ENCODE peak calls at places on chromosomes 1 and 21, in seven cellular contexts. D is PC-9, M is fibroblast of mammary gland, P is mammary epithelial cell, C is choroid plexus epithelial cell, Y is GM12865, W is uterus. H is an unnamed sample.

GRCh38 chr1:99565606-99566289 is 80.2 kb upstream of the PALMD start:
- DNase-seq in D (no peak), M (peak), P (peak), C (no peak), Y (no peak), W (no peak), H (no peak)

GRCh38 chr1:40901886-40902633 is 39.9 kb upstream of the CITED4 start:
- DNase-seq in D (peak), M (peak), P (peak), C (peak), Y (peak), W (peak), H (no peak)

GRCh38 chr21:43658769-43659135 is 536 bp downstream of the HSF2BP start:
- DNase-seq in D (no peak), M (no peak), P (no peak), C (no peak), Y (no peak), W (no peak), H (no peak)

GRCh38 chr1:16266411-16267118 is 29.6 kb upstream of the CPLANE2 start:
- DNase-seq in D (no peak), M (no peak), P (no peak), C (peak), Y (no peak), W (no peak), H (no peak)

GRCh38 chr1:21022279-21023040 is 154.2 kb downstream of the EIF4G3 start:
- DNase-seq in D (peak), M (peak), P (peak), C (peak), Y (peak), W (peak), H (peak)

GRCh38 chr21:46665566-46665965 is 30.1 kb downstream of the PRMT2 start:
- DNase-seq in D (no peak), M (no peak), P (no peak), C (no peak), Y (no peak), W (no peak), H (no peak)

GRCh38 chr21:25577765-25578069 is 29.6 kb downstream of the MRPL39 start:
- DNase-seq in D (no peak), M (no peak), P (no peak), C (no peak), Y (no peak), W (no peak), H (no peak)

GRCh38 chr21:42552407-42553336 is 39.0 kb downstream of the SLC37A1 start:
- DNase-seq in D (no peak), M (no peak), P (no peak), C (no peak), Y (no peak), W (no peak), H (no peak)

GRCh38 chr1:187794561-187794960 is 965.8 kb downstream of the PLA2G4A start:
- DNase-seq in D (no peak), M (no peak), P (no peak), C (peak), Y (no peak), W (no peak), H (no peak)

GRCh38 chr1:246947255-246947654 is 15.5 kb upstream of the AHCTF1 start:
- DNase-seq in D (no peak), M (peak), P (peak), C (peak), Y (no peak), W (peak), H (no peak)

GRCh38 chr21:32048353-32048752 is 175.5 kb downstream of the HUNK start:
- DNase-seq in D (no peak), M (no peak), P (no peak), C (no peak), Y (no peak), W (no peak), H (no peak)

GRCh38 chr1:246199086-246199485 is 308.0 kb downstream of the SMYD3 start:
- DNase-seq in D (no peak), M (peak), P (no peak), C (peak), Y (no peak), W (no peak), H (no peak)

GRCh38 chr1:243962541-243962940 is 88.5 kb upstream of the ZBTB18 start:
- DNase-seq in D (no peak), M (no peak), P (no peak), C (no peak), Y (no peak), W (no peak), H (no peak)

DNA sequence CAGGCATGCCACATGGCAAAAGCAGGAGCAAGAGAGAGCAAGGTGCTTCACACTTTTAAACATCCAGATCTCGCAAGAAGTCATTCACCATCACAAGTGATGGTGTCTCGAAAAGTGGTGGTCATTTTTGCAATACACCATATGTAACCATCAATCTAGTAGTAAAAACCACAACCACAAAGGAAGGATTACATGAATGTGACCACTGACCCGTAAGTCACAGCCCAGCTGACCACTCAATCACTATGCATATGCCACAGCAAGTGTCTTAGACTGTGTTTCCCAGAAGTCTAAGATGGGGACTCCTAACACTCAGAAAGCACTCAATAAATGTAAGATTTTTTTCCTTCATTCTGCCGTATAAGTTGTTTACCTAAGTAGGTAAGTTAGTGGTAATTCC is 76.9 kb downstream of the FH start:
- DNase-seq in D (no peak), M (no peak), P (no peak), C (no peak), Y (no peak), W (no peak), H (no peak)
- H3K4me3 ChIP-seq in D (no peak), M (no peak), P (no peak), C (no peak), Y (no peak), W (no peak), H (no peak)

GRCh38 chr1:184462990-184463389 is 76.2 kb downstream of the C1orf21 start:
- DNase-seq in D (no peak), M (no peak), P (no peak), C (no peak), Y (no peak), W (no peak), H (no peak)

GRCh38 chr1:184464757-184465156 is 77.9 kb downstream of the C1orf21 start:
- DNase-seq in D (no peak), M (no peak), P (no peak), C (no peak), Y (no peak), W (no peak), H (no peak)

GRCh38 chr1:184463680-184464079 is 76.9 kb downstream of the C1orf21 start:
- DNase-seq in D (no peak), M (no peak), P (peak), C (no peak), Y (no peak), W (no peak), H (no peak)

GRCh38 chr1:184467295-184467694 is 80.5 kb downstream of the C1orf21 start:
- DNase-seq in D (no peak), M (no peak), P (no peak), C (no peak), Y (no peak), W (no peak), H (no peak)

DNA sequence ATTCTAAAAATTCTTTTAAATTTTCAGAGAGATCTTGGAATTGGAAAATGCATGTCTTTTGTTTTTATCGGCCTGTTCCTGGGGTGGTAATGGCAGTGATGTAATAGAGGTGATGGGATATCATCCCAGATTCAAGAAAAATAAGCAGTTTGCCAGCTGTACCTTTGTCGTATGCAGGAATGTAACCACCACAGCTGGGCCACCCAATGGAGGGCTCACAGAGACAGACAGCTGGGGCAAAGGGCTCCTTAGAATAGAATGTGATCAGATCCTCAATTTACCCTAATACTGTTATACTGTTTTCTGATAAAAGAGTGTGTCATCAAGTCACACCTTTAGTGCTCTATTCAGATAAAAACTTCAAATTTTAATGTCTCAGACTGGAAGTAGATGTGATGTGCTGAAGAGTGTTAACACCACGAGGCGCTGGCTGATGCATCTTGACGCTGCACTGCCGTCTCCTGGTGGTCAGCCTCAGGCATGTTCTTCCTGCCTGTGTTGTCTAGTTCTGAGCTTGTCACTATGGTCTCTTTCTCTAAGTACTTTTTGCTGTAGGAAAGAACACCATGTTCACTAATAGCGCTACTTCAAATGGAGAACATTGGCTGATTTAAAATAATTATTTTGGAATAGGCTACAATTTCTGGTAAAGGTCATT is 78.8 kb downstream of the C1orf21 start:
- DNase-seq in D (no peak), M (peak), P (no peak), C (peak), Y (no peak), W (no peak), H (no peak)
- TF ChIP-seq CTCF in D (no peak), M (no peak), P (no peak), C (peak), Y (no peak), W (no peak), H (no peak)

GRCh38 chr1:230103341-230104173 is 36.5 kb downstream of the GALNT2 start:
- DNase-seq in D (no peak), M (peak), P (no peak), C (peak), Y (no peak), W (no peak), H (no peak)
- H3K4me3 ChIP-seq in D (no peak), M (no peak), P (no peak), C (no peak), Y (no peak), W (no peak), H (no peak)

GRCh38 chr1:7302873-7303272 is 468.2 kb upstream of the VAMP3 start:
- DNase-seq in D (no peak), M (no peak), P (no peak), C (no peak), Y (no peak), W (no peak), H (no peak)
- TF ChIP-seq CTCF in D (no peak), M (no peak), P (no peak), C (peak), Y (no peak), W (no peak), H (no peak)

GRCh38 chr1:236685917-236686814 is at the start of gene ACTN2:
- DNase-seq in D (no peak), M (no peak), P (no peak), C (peak), Y (no peak), W (peak), H (no peak)
- H3K4me3 ChIP-seq in D (no peak), M (peak), P (peak), C (peak), Y (no peak), W (peak), H (no peak)

H was measured in LNCaP clone FGC.